ENCODE peak calls at places on chromosomes 5 and 9, in seven cellular contexts. One of them, this sample, is unnamed.

GRCh38 chr9:130825051-130825651 is 9.9 kb upstream of the ABL1 start:
- DNase-seq in fibroblast of pulmonary artery: peak
- DNase-seq in psoas muscle: no peak
- DNase-seq in activated B cell treated with CpG ODN at 0.5 μM for 24 hours: no peak
- DNase-seq in endodermal cell: peak
- DNase-seq in dorsolateral prefrontal cortex: no peak
- DNase-seq in AG09319: no peak
- DNase-seq in this sample: no peak

GRCh38 chr5:156359452-156359851 is 32.5 kb downstream of the SGCD start:
- DNase-seq in dorsolateral prefrontal cortex: no peak
- DNase-seq in AG09319: peak
- DNase-seq in fibroblast of pulmonary artery: peak
- DNase-seq in psoas muscle: no peak
- DNase-seq in endodermal cell: no peak
- DNase-seq in activated B cell treated with CpG ODN at 0.5 μM for 24 hours: no peak
- DNase-seq in this sample: no peak

GRCh38 chr5:169777112-169777511 is 140.0 kb downstream of the DOCK2 start:
- DNase-seq in dorsolateral prefrontal cortex: no peak
- DNase-seq in psoas muscle: no peak
- DNase-seq in endodermal cell: no peak
- DNase-seq in activated B cell treated with CpG ODN at 0.5 μM for 24 hours: no peak
- DNase-seq in AG09319: no peak
- DNase-seq in fibroblast of pulmonary artery: no peak
- DNase-seq in this sample: no peak

GRCh38 chr5:149441986-149442385 is 62.9 kb upstream of the IL17B start:
- DNase-seq in endodermal cell: no peak
- DNase-seq in AG09319: no peak
- DNase-seq in activated B cell treated with CpG ODN at 0.5 μM for 24 hours: no peak
- DNase-seq in psoas muscle: no peak
- DNase-seq in fibroblast of pulmonary artery: no peak
- DNase-seq in dorsolateral prefrontal cortex: no peak
- DNase-seq in this sample: no peak

GRCh38 chr5:91849069-91849468 is 466.0 kb upstream of the ARRDC3 start:
- DNase-seq in AG09319: no peak
- DNase-seq in fibroblast of pulmonary artery: no peak
- DNase-seq in activated B cell treated with CpG ODN at 0.5 μM for 24 hours: no peak
- DNase-seq in psoas muscle: no peak
- DNase-seq in endodermal cell: peak
- DNase-seq in dorsolateral prefrontal cortex: no peak
- DNase-seq in this sample: no peak

GRCh38 chr5:179373961-179374505 is 28.8 kb upstream of the ADAMTS2 start:
- DNase-seq in psoas muscle: no peak
- DNase-seq in dorsolateral prefrontal cortex: no peak
- DNase-seq in activated B cell treated with CpG ODN at 0.5 μM for 24 hours: no peak
- DNase-seq in AG09319: no peak
- DNase-seq in fibroblast of pulmonary artery: no peak
- DNase-seq in endodermal cell: peak
- DNase-seq in this sample: no peak

GRCh38 chr5:173499471-173500212 is 116.8 kb downstream of the BOD1 start:
- DNase-seq in AG09319: no peak
- DNase-seq in psoas muscle: peak
- DNase-seq in fibroblast of pulmonary artery: no peak
- DNase-seq in dorsolateral prefrontal cortex: no peak
- DNase-seq in endodermal cell: no peak
- DNase-seq in activated B cell treated with CpG ODN at 0.5 μM for 24 hours: no peak
- DNase-seq in this sample: no peak

GRCh38 chr5:54717870-54718269 is 200.3 kb downstream of the SNX18 start:
- DNase-seq in dorsolateral prefrontal cortex: no peak
- DNase-seq in endodermal cell: no peak
- DNase-seq in fibroblast of pulmonary artery: no peak
- DNase-seq in psoas muscle: no peak
- DNase-seq in AG09319: no peak
- DNase-seq in activated B cell treated with CpG ODN at 0.5 μM for 24 hours: no peak
- DNase-seq in this sample: no peak

GRCh38 chr5:65938256-65938655 is 11.9 kb downstream of the ERBIN start:
- DNase-seq in activated B cell treated with CpG ODN at 0.5 μM for 24 hours: no peak
- DNase-seq in AG09319: no peak
- DNase-seq in dorsolateral prefrontal cortex: no peak
- DNase-seq in fibroblast of pulmonary artery: no peak
- DNase-seq in endodermal cell: no peak
- DNase-seq in psoas muscle: no peak
- DNase-seq in this sample: no peak

GRCh38 chr5:141245250-141245717 is at the start of gene PCDHB15:
- DNase-seq in activated B cell treated with CpG ODN at 0.5 μM for 24 hours: no peak
- DNase-seq in psoas muscle: no peak
- DNase-seq in AG09319: no peak
- DNase-seq in endodermal cell: peak
- DNase-seq in dorsolateral prefrontal cortex: peak
- DNase-seq in fibroblast of pulmonary artery: peak
- DNase-seq in this sample: peak

GRCh38 chr5:157473383-157474370 is 13.7 kb downstream of the NIPAL4 start:
- DNase-seq in endodermal cell: no peak
- DNase-seq in dorsolateral prefrontal cortex: no peak
- DNase-seq in psoas muscle: no peak
- DNase-seq in fibroblast of pulmonary artery: peak
- DNase-seq in activated B cell treated with CpG ODN at 0.5 μM for 24 hours: no peak
- DNase-seq in AG09319: no peak
- DNase-seq in this sample: no peak

GRCh38 chr9:77651203-77651602 is 3.1 kb upstream of the GNA14 start:
- DNase-seq in AG09319: no peak
- DNase-seq in dorsolateral prefrontal cortex: no peak
- DNase-seq in activated B cell treated with CpG ODN at 0.5 μM for 24 hours: no peak
- DNase-seq in fibroblast of pulmonary artery: no peak
- DNase-seq in endodermal cell: no peak
- DNase-seq in psoas muscle: no peak
- DNase-seq in this sample: no peak

GRCh38 chr9:77648458-77649108 is 461 bp upstream of the GNA14 start:
- DNase-seq in dorsolateral prefrontal cortex: no peak
- DNase-seq in AG09319: no peak
- DNase-seq in endodermal cell: peak
- DNase-seq in activated B cell treated with CpG ODN at 0.5 μM for 24 hours: no peak
- DNase-seq in psoas muscle: peak
- DNase-seq in fibroblast of pulmonary artery: peak
- DNase-seq in this sample: peak

GRCh38 chr9:77647659-77648457 is at the start of gene GNA14:
- DNase-seq in AG09319: no peak
- DNase-seq in dorsolateral prefrontal cortex: no peak
- DNase-seq in fibroblast of pulmonary artery: peak
- DNase-seq in psoas muscle: peak
- DNase-seq in activated B cell treated with CpG ODN at 0.5 μM for 24 hours: no peak
- DNase-seq in endodermal cell: peak
- DNase-seq in this sample: peak

GRCh38 chr9:77647267-77647658 is 859 bp downstream of the GNA14 start:
- DNase-seq in AG09319: no peak
- DNase-seq in endodermal cell: no peak
- DNase-seq in psoas muscle: no peak
- DNase-seq in fibroblast of pulmonary artery: no peak
- DNase-seq in activated B cell treated with CpG ODN at 0.5 μM for 24 hours: no peak
- DNase-seq in dorsolateral prefrontal cortex: no peak
- DNase-seq in this sample: no peak

GRCh38 chr9:77649109-77649812 is 1.1 kb upstream of the GNA14 start:
- DNase-seq in fibroblast of pulmonary artery: peak
- DNase-seq in activated B cell treated with CpG ODN at 0.5 μM for 24 hours: no peak
- DNase-seq in AG09319: no peak
- DNase-seq in endodermal cell: no peak
- DNase-seq in dorsolateral prefrontal cortex: no peak
- DNase-seq in psoas muscle: no peak
- DNase-seq in this sample: no peak
- TF ChIP-seq CTCF in fibroblast of pulmonary artery: peak
- TF ChIP-seq CTCF in activated B cell treated with CpG ODN at 0.5 μM for 24 hours: no peak
- TF ChIP-seq CTCF in AG09319: peak
- TF ChIP-seq CTCF in endodermal cell: peak
- TF ChIP-seq CTCF in dorsolateral prefrontal cortex: peak
- TF ChIP-seq CTCF in psoas muscle: peak
- TF ChIP-seq CTCF in this sample: peak

DNA sequence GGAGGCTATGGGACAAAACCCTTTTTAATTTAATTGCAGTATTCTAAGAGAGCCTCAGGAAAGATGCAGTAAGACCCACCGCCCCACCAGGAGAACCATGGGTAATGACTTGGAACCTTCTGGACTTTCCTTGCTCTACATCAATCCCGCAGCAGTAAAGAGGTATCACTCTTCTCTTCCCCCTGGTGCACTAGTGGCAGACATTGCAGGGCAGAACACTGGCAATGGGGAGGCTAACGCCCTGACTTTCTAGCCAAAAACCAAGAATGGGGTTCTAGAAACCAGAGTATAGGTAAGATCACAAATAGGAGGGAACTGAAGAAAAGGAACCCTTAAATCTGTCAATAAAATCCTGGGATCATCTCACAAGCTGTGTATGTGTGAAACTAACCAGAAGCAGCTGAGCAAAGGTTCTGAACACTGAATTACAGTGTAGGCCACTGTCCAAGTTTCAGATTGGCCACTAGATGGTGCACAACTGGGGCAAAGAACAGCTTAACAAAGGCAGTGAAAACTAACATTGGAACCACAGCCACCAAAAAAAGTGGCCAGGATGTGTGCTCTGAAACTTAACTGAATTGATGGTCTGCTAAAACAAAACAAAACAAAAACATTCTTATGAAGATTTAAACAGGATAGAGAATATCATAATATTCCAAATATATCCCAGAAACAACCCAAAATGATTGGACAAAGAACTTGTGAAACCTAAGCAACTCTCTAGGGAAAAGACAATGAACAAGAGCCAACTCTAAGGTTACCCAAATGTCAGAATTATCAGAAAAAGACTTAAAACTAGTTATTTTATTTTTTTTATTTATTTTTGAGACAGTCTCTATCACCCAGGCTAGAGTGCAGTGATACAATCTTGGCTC is 6.6 kb upstream of the FAM151B start:
- DNase-seq in psoas muscle: no peak
- DNase-seq in dorsolateral prefrontal cortex: no peak
- DNase-seq in activated B cell treated with CpG ODN at 0.5 μM for 24 hours: no peak
- DNase-seq in endodermal cell: peak
- DNase-seq in fibroblast of pulmonary artery: peak
- DNase-seq in AG09319: peak
- DNase-seq in this sample: peak
- TF ChIP-seq CTCF in psoas muscle: peak
- TF ChIP-seq CTCF in dorsolateral prefrontal cortex: no peak
- TF ChIP-seq CTCF in activated B cell treated with CpG ODN at 0.5 μM for 24 hours: no peak
- TF ChIP-seq CTCF in endodermal cell: peak
- TF ChIP-seq CTCF in fibroblast of pulmonary artery: peak
- TF ChIP-seq CTCF in AG09319: peak
- TF ChIP-seq CTCF in this sample: peak

GRCh38 chr9:120381839-120382238 is 198.1 kb downstream of the CDK5RAP2 start:
- DNase-seq in endodermal cell: no peak
- DNase-seq in dorsolateral prefrontal cortex: no peak
- DNase-seq in activated B cell treated with CpG ODN at 0.5 μM for 24 hours: no peak
- DNase-seq in psoas muscle: no peak
- DNase-seq in AG09319: no peak
- DNase-seq in fibroblast of pulmonary artery: no peak
- DNase-seq in this sample: no peak

GRCh38 chr9:120376101-120376500 is 203.9 kb downstream of the CDK5RAP2 start:
- DNase-seq in fibroblast of pulmonary artery: no peak
- DNase-seq in dorsolateral prefrontal cortex: no peak
- DNase-seq in AG09319: no peak
- DNase-seq in psoas muscle: no peak
- DNase-seq in activated B cell treated with CpG ODN at 0.5 μM for 24 hours: no peak
- DNase-seq in endodermal cell: no peak
- DNase-seq in this sample: no peak

GRCh38 chr9:120379611-120380010 is 200.4 kb downstream of the CDK5RAP2 start:
- DNase-seq in AG09319: no peak
- DNase-seq in endodermal cell: no peak
- DNase-seq in dorsolateral prefrontal cortex: no peak
- DNase-seq in activated B cell treated with CpG ODN at 0.5 μM for 24 hours: no peak
- DNase-seq in psoas muscle: no peak
- DNase-seq in fibroblast of pulmonary artery: no peak
- DNase-seq in this sample: no peak

GRCh38 chr9:120377268-120378150 is 202.5 kb downstream of the CDK5RAP2 start:
- DNase-seq in fibroblast of pulmonary artery: no peak
- DNase-seq in activated B cell treated with CpG ODN at 0.5 μM for 24 hours: no peak
- DNase-seq in endodermal cell: no peak
- DNase-seq in AG09319: no peak
- DNase-seq in dorsolateral prefrontal cortex: no peak
- DNase-seq in psoas muscle: no peak
- DNase-seq in this sample: no peak

GRCh38 chr9:120378680-120379079 is 201.3 kb downstream of the CDK5RAP2 start:
- DNase-seq in fibroblast of pulmonary artery: no peak
- DNase-seq in dorsolateral prefrontal cortex: no peak
- DNase-seq in AG09319: no peak
- DNase-seq in activated B cell treated with CpG ODN at 0.5 μM for 24 hours: no peak
- DNase-seq in psoas muscle: no peak
- DNase-seq in endodermal cell: no peak
- DNase-seq in this sample: no peak
- TF ChIP-seq CTCF in fibroblast of pulmonary artery: no peak
- TF ChIP-seq CTCF in dorsolateral prefrontal cortex: no peak
- TF ChIP-seq CTCF in AG09319: no peak
- TF ChIP-seq CTCF in activated B cell treated with CpG ODN at 0.5 μM for 24 hours: no peak
- TF ChIP-seq CTCF in psoas muscle: no peak
- TF ChIP-seq CTCF in endodermal cell: no peak
- TF ChIP-seq CTCF in this sample: no peak

GRCh38 chr9:88586452-88586851 is 51.5 kb downstream of the NXNL2 start:
- DNase-seq in psoas muscle: no peak
- DNase-seq in AG09319: no peak
- DNase-seq in activated B cell treated with CpG ODN at 0.5 μM for 24 hours: no peak
- DNase-seq in endodermal cell: no peak
- DNase-seq in dorsolateral prefrontal cortex: no peak
- DNase-seq in fibroblast of pulmonary artery: no peak
- DNase-seq in this sample: no peak

GRCh38 chr9:88580961-88581360 is 46.0 kb downstream of the NXNL2 start:
- DNase-seq in AG09319: no peak
- DNase-seq in activated B cell treated with CpG ODN at 0.5 μM for 24 hours: no peak
- DNase-seq in dorsolateral prefrontal cortex: no peak
- DNase-seq in fibroblast of pulmonary artery: no peak
- DNase-seq in endodermal cell: no peak
- DNase-seq in psoas muscle: no peak
- DNase-seq in this sample: no peak

GRCh38 chr9:88587885-88588628 is 53.1 kb downstream of the NXNL2 start:
- DNase-seq in endodermal cell: no peak
- DNase-seq in fibroblast of pulmonary artery: no peak
- DNase-seq in psoas muscle: no peak
- DNase-seq in dorsolateral prefrontal cortex: no peak
- DNase-seq in activated B cell treated with CpG ODN at 0.5 μM for 24 hours: no peak
- DNase-seq in AG09319: no peak
- DNase-seq in this sample: no peak

GRCh38 chr9:88587182-88587581 is 52.2 kb downstream of the NXNL2 start:
- DNase-seq in psoas muscle: no peak
- DNase-seq in endodermal cell: no peak
- DNase-seq in activated B cell treated with CpG ODN at 0.5 μM for 24 hours: no peak
- DNase-seq in dorsolateral prefrontal cortex: no peak
- DNase-seq in AG09319: no peak
- DNase-seq in fibroblast of pulmonary artery: no peak
- DNase-seq in this sample: no peak

DNA sequence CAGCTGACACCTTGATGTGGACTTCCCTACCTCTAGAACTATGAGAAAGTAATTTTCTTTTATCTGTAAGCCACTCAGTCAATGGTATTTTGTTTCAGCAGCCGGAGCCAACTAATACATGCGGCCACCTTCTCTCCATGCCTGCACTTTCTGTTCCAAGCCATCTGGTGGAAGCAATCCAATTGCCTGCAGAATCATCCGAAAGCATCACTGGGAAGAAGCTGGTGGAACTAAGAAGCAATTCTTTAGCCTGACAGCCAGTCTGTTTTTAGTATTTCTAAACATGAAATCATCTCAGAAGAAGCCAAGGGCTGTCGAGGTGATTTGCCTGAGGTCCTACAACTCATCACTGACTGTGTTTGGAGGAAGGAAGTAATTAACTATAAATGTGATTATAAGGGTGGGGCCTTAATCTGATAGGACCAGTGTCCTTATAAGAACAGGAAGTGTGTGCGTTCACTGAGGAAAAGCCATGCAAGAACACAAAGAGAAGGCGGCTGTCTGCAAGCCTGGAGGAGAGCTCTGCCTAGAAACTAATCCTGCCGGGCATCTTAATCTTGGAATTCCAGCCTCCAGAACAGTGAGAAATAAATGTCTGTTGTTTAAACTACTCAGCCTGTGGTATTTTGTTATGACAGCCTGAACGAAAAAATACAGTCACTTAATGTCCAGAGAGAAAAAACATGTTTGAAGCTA is 49.1 kb downstream of the NXNL2 start:
- DNase-seq in dorsolateral prefrontal cortex: no peak
- DNase-seq in psoas muscle: no peak
- DNase-seq in activated B cell treated with CpG ODN at 0.5 μM for 24 hours: no peak
- DNase-seq in fibroblast of pulmonary artery: peak
- DNase-seq in endodermal cell: no peak
- DNase-seq in AG09319: no peak
- DNase-seq in this sample: no peak
- TF ChIP-seq CTCF in dorsolateral prefrontal cortex: no peak
- TF ChIP-seq CTCF in psoas muscle: no peak
- TF ChIP-seq CTCF in activated B cell treated with CpG ODN at 0.5 μM for 24 hours: no peak
- TF ChIP-seq CTCF in fibroblast of pulmonary artery: peak
- TF ChIP-seq CTCF in endodermal cell: no peak
- TF ChIP-seq CTCF in AG09319: no peak
- TF ChIP-seq CTCF in this sample: no peak